ENCODE peak calls at places on chromosomes 3 and 15, in eight cellular contexts. Q, Z, N, C, J, W, F and D are unnamed samples.
A peak's percentile ranks its signal among the peaks of the same experiment; 100 is the strongest.

GRCh38 chr3:13513913-13514517 is 33.9 kb downstream of the HDAC11 start:
- DNase-seq in Q (peak; percentile 46), Z (no peak), N (peak; percentile 44), C (no peak), J (no peak), W (no peak), F (no peak), D (no peak)

GRCh38 chr3:79651536-79652065 is 116.2 kb downstream of the ROBO1 start:
- DNase-seq in Q (peak; percentile 21), Z (no peak), N (no peak), C (no peak), J (no peak), W (no peak), F (no peak), D (no peak)

GRCh38 chr15:89656116-89656815 is 999 bp upstream of the KIF7 start:
- DNase-seq in Q (peak; percentile 78), Z (no peak), N (no peak), C (no peak), J (no peak), W (no peak), F (no peak), D (peak; percentile 41)

GRCh38 chr3:13571264-13571663 is 22.3 kb downstream of the FBLN2 start:
- DNase-seq in Q (no peak), Z (no peak), N (no peak), C (no peak), J (no peak), W (no peak), F (no peak), D (no peak)

GRCh38 chr3:53821631-53822068 is 24.6 kb downstream of the CHDH start:
- DNase-seq in Q (peak; percentile 24), Z (no peak), N (no peak), C (no peak), J (peak; percentile 3), W (no peak), F (no peak), D (peak; percentile 21)

GRCh38 chr3:196499807-196500524 is 3.6 kb downstream of the RNF168 start:
- DNase-seq in Q (no peak), Z (no peak), N (no peak), C (no peak), J (peak; percentile 35), W (no peak), F (no peak), D (no peak)

GRCh38 chr15:29123991-29124390 is 145.6 kb downstream of the NSMCE3 start:
- DNase-seq in Q (no peak), Z (no peak), N (peak; percentile 42), C (no peak), J (no peak), W (peak; percentile 16), F (no peak), D (no peak)

GRCh38 chr3:117692416-117692995 is 982.9 kb downstream of the TUSC7 start:
- DNase-seq in Q (peak; percentile 8), Z (no peak), N (no peak), C (no peak), J (peak; percentile 60), W (no peak), F (no peak), D (peak; percentile 75)

GRCh38 chr3:186255703-186256331 is 106.2 kb downstream of the DGKG start:
- DNase-seq in Q (no peak), Z (peak; percentile 29), N (no peak), C (no peak), J (no peak), W (no peak), F (no peak), D (no peak)

GRCh38 chr15:55279746-55280351 is 9.8 kb downstream of the RAB27A start:
- DNase-seq in Q (peak; percentile 96), Z (peak; percentile 60), N (no peak), C (peak; percentile 45), J (peak; percentile 95), W (no peak), F (peak; percentile 43), D (peak; percentile 87)

GRCh38 chr3:67947808-67948508 is 293.5 kb upstream of the SUCLG2 start:
- DNase-seq in Q (peak; percentile 1), Z (peak; percentile 22), N (no peak), C (no peak), J (no peak), W (peak; percentile 19), F (peak; percentile 55), D (no peak)